ENCODE peak calls at places on chromosome 16, in six cellular contexts. I is right lobe of liver, G is fibroblast of villous mesenchyme, D is B cell, S is AG04449, T is foreskin fibroblast. O is an unnamed sample.

GRCh38 chr16:74439685-74440084 is 18.4 kb upstream of the CLEC18B start:
- DNase-seq in I (no peak), G (no peak), D (no peak), S (no peak), T (no peak), O (no peak)

GRCh38 chr16:70778901-70779309 is 22.1 kb downstream of the VAC14 start:
- DNase-seq in I (no peak), G (peak; percentile 93), D (no peak), S (peak; percentile 66), T (peak; percentile 94), O (peak; percentile 96)

GRCh38 chr16:1097800-1098199 is 1.8 kb upstream of the C1QTNF8 start:
- DNase-seq in I (no peak), G (no peak), D (no peak), S (no peak), T (peak; percentile 11), O (peak; percentile 97)

GRCh38 chr16:54712866-54713265 is 217.8 kb upstream of the IRX5 start:
- DNase-seq in I (no peak), G (no peak), D (no peak), S (no peak), T (no peak), O (no peak)

GRCh38 chr16:56866955-56867830 is 2.2 kb downstream of the SLC12A3 start:
- DNase-seq in I (no peak), G (peak; percentile 75), D (peak; percentile 65), S (no peak), T (peak; percentile 80), O (peak; percentile 95)

GRCh38 chr16:71700822-71701221 is 23.7 kb downstream of the PHLPP2 start:
- DNase-seq in I (no peak), G (no peak), D (no peak), S (no peak), T (no peak), O (no peak)

GRCh38 chr16:57141822-57142631 is 43.8 kb downstream of the PSME3IP1 start:
- DNase-seq in I (no peak), G (no peak), D (peak; percentile 77), S (no peak), T (peak; percentile 43), O (peak; percentile 65)

GRCh38 chr16:188674-189073 is 8.4 kb downstream of the HBQ1 start:
- DNase-seq in I (no peak), G (no peak), D (no peak), S (no peak), T (no peak), O (peak; percentile 83)

GRCh38 chr16:63361032-63361624 is 1324.9 kb upstream of the CDH8 start:
- DNase-seq in I (no peak), G (peak; percentile 64), D (no peak), S (peak; percentile 14), T (peak; percentile 75), O (peak; percentile 66)

GRCh38 chr16:20385844-20386832 is 18.4 kb downstream of the PDILT start:
- DNase-seq in I (peak; percentile 90), G (peak; percentile 33), D (peak; percentile 51), S (no peak), T (peak; percentile 65), O (peak; percentile 65)

GRCh38 chr16:70689035-70689969 is 3.4 kb upstream of the MTSS2 start:
- DNase-seq in I (peak; percentile 54), G (no peak), D (no peak), S (no peak), T (no peak), O (no peak)

GRCh38 chr16:15950167-15950854 is 895 bp downstream of the ABCC1 start:
- DNase-seq in I (no peak), G (peak; percentile 59), D (peak; percentile 59), S (no peak), T (peak; percentile 63), O (peak; percentile 94)

GRCh38 chr16:47211218-47211617 is 67.5 kb upstream of the NETO2 start:
- DNase-seq in I (no peak), G (peak; percentile 24), D (no peak), S (no peak), T (no peak), O (no peak)

GRCh38 chr16:49503242-49504022 is 129.8 kb downstream of the C16orf78 start:
- DNase-seq in I (no peak), G (no peak), D (no peak), S (no peak), T (no peak), O (no peak)

GRCh38 chr16:48620445-48620844 is 10.5 kb upstream of the N4BP1 start:
- DNase-seq in I (no peak), G (no peak), D (no peak), S (no peak), T (no peak), O (no peak)

GRCh38 chr16:20409398-20410152 is at the start of gene ACSM5:
- DNase-seq in I (peak; percentile 94), G (no peak), D (no peak), S (no peak), T (no peak), O (no peak)

GRCh38 chr16:79211581-79211980 is 389.0 kb downstream of the MAF start:
- DNase-seq in I (no peak), G (no peak), D (no peak), S (no peak), T (no peak), O (no peak)

GRCh38 chr16:11087691-11088431 is 143.5 kb downstream of the CLEC16A start:
- DNase-seq in I (no peak), G (no peak), D (no peak), S (no peak), T (peak; percentile 50), O (no peak)

GRCh38 chr16:69108069-69108904 is 2.8 kb downstream of the HAS3 start:
- DNase-seq in I (no peak), G (no peak), D (no peak), S (no peak), T (no peak), O (no peak)

GRCh38 chr16:69107311-69107962 is 2.0 kb downstream of the HAS3 start:
- DNase-seq in I (peak; percentile 50), G (peak; percentile 25), D (peak; percentile 51), S (no peak), T (peak; percentile 59), O (peak; percentile 94)

GRCh38 chr16:69106491-69107291 is 1.2 kb downstream of the HAS3 start:
- DNase-seq in I (peak; percentile 37), G (no peak), D (peak; percentile 69), S (no peak), T (no peak), O (peak; percentile 95)

GRCh38 chr16:69108905-69109252 is 3.4 kb downstream of the HAS3 start:
- DNase-seq in I (no peak), G (no peak), D (no peak), S (no peak), T (no peak), O (no peak)

DNA sequence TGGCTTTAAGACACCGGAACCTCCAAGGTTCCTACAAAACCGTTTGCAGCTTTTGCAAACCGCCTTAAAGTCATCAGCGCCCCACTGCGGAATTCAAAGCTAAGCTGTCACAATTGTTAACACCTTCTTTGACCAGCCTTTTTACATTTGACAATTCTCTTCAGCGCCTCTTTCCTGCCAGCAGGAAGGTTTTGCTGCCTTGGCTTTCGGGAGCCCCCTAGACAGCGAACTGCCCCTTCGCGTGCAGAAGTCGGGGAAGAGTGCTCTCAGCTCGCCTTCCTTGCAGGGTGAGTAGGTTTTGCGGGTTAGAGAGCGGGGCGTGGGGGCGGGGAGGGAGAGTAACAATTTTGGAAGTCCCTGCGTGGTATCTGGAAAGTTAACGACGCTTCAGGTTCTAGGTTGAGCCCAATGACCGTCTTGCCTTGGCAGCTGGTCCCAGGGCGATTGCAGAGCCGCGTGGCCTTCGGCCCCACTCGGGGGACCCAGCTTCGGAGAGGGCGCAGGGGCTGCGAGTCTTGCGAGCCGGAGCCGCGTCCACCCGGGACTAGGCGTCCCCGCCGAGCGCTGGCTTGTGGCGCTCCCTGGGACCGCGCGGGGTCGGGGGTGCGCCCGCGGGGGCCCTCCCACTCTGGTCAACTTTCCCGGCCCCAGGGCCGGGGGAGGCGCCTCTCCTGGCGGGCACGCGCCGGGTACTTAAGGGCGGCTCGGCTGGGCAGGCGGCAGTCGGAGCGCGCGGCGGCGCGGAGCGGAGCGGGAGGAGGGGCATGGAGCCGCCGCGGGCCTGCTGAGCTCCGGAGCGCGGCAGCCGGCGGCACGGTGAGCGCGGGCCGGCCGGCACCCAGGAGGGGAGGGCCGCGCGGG is at the start of gene HAS3:
- DNase-seq in I (peak; percentile 76), G (peak; percentile 60), D (peak; percentile 82), S (no peak), T (peak; percentile 81), O (peak; percentile 98)
- TF ChIP-seq CTCF in I (no peak), G (peak; percentile 29), D (no peak), S (peak; percentile 23), T (no peak), O (peak; percentile 37)

DNA sequence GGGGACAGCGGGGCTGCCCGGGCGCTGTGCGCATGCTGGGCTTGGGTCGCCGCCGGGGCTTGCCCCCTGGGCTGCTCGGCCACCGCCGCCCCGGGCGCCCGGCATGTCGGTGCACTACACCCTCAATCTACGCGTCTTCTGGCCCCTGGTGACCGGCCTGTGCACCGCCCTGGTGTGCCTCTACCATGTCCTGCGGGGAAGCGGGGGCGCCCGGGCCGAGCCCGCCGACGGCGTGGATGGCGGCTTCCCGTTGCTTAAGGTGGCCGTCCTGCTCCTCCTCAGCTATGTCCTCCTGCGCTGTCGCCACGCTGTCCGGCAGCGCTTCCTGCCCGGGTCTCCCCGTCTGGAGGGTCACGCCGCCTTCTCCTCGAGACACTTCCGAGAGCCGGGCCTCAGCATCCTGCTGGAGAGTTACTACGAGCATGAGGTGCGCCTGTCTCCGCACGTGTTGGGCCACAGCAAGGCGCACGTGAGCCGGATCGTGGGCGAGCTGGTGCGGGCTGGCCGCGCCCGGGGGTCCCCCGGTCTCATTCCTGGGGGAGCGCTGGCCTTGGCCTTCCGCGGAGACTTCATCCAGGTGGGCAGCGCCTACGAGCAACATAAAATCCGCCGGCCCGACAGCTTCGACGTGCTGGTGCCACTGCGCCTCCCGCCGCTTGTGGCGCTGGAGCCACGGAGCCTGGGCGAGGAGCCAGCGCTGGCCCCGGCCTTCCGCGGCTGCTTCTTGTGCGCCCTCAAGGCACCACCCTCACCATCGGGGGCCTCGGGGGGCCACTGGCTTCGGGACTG is 789 bp downstream of the ITPRIPL2 start:
- DNase-seq in I (peak; percentile 76), G (peak; percentile 80), D (no peak), S (no peak), T (peak; percentile 81), O (peak; percentile 95)
- TF ChIP-seq CTCF in I (no peak), G (no peak), D (no peak), S (peak; percentile 32), T (peak; percentile 28), O (peak; percentile 27)

GRCh38 chr16:4316103-4316731 is 350 bp downstream of the GLIS2 start:
- DNase-seq in I (no peak), G (no peak), D (peak; percentile 73), S (no peak), T (peak; percentile 63), O (peak; percentile 94)

GRCh38 chr16:4315185-4316102 is at the start of gene GLIS2:
- DNase-seq in I (no peak), G (peak; percentile 91), D (peak; percentile 79), S (no peak), T (peak; percentile 93), O (peak; percentile 100)

GRCh38 chr16:4314532-4315184 is 1.2 kb upstream of the GLIS2 start:
- DNase-seq in I (no peak), G (peak; percentile 61), D (no peak), S (no peak), T (peak; percentile 79), O (peak; percentile 93)

GRCh38 chr16:4316732-4317461 is 1.0 kb downstream of the GLIS2 start:
- DNase-seq in I (peak; percentile 80), G (no peak), D (no peak), S (no peak), T (peak; percentile 82), O (peak; percentile 97)

GRCh38 chr16:4313563-4314531 is 2.0 kb upstream of the GLIS2 start:
- DNase-seq in I (peak; percentile 82), G (peak; percentile 53), D (no peak), S (no peak), T (peak; percentile 57), O (peak; percentile 96)
- TF ChIP-seq CTCF in I (peak; percentile 58), G (peak; percentile 76), D (peak; percentile 48), S (peak; percentile 66), T (peak; percentile 56), O (peak; percentile 62)

GRCh38 chr16:73031155-73031866 is 16.6 kb downstream of the ZFHX3 start:
- DNase-seq in I (no peak), G (peak; percentile 74), D (no peak), S (no peak), T (peak; percentile 70), O (no peak)
- TF ChIP-seq CTCF in I (peak; percentile 6), G (peak; percentile 36), D (no peak), S (peak; percentile 1), T (peak; percentile 55), O (peak; percentile 11)